ENCODE peak calls at places on chromosomes 7 and 10, in four cellular contexts. H is IMR-90, X is mesendoderm, T is H1. E is an unnamed sample.

GRCh38 chr7:138654616-138655015 is 46.5 kb downstream of the SVOPL start:
- DNase-seq in T (no peak), H (no peak), X (no peak), E (no peak)

GRCh38 chr7:159004411-159004810 is 140.3 kb downstream of the VIPR2 start:
- DNase-seq in H (no peak), T (no peak), X (no peak), E (no peak)

GRCh38 chr7:92916751-92917369 is 80.5 kb upstream of the CDK6 start:
- DNase-seq in T (no peak), H (peak), X (peak), E (peak)

GRCh38 chr10:16581202-16581601 is 59.5 kb upstream of the C1QL3 start:
- DNase-seq in T (no peak), H (no peak), X (no peak), E (no peak)

GRCh38 chr7:46139079-46139478 is 218.0 kb upstream of the IGFBP3 start:
- DNase-seq in X (peak), T (no peak), H (peak), E (no peak)

GRCh38 chr10:125024496-125025234 is 82.7 kb downstream of the ZRANB1 start:
- DNase-seq in H (no peak), X (no peak), T (no peak), E (no peak)

GRCh38 chr7:148882668-148883232 is 1.3 kb downstream of the EZH2 start:
- DNase-seq in X (no peak), H (no peak), T (no peak), E (no peak)

GRCh38 chr10:6782378-6782777 is 202.3 kb upstream of the PRKCQ start:
- DNase-seq in H (no peak), X (no peak), T (no peak), E (no peak)

GRCh38 chr7:3897430-3898385 is 596.7 kb downstream of the SDK1 start:
- DNase-seq in T (no peak), H (peak), X (peak), E (no peak)

GRCh38 chr7:106811472-106811871 is 53.6 kb upstream of the PIK3CG start:
- DNase-seq in T (no peak), X (no peak), H (no peak), E (no peak)

GRCh38 chr10:46557319-46558140 is 1.1 kb upstream of the GPRIN2 start:
- DNase-seq in X (no peak), H (no peak), T (peak), E (peak)

GRCh38 chr7:75961194-75961593 is 33.2 kb downstream of the TMEM120A start:
- DNase-seq in X (peak), H (no peak), T (no peak), E (no peak)

GRCh38 chr10:113576853-113577252 is 24.0 kb downstream of the HABP2 start:
- DNase-seq in H (peak), X (peak), T (peak), E (no peak)

GRCh38 chr7:17054206-17054605 is 172.4 kb upstream of the AGR3 start:
- DNase-seq in T (no peak), X (no peak), H (no peak), E (no peak)

GRCh38 chr7:4851459-4852422 is 10.1 kb downstream of the PAPOLB start:
- DNase-seq in H (no peak), X (no peak), T (no peak), E (no peak)

GRCh38 chr7:117186218-117186617 is 136.6 kb downstream of the WNT2 start:
- DNase-seq in T (no peak), H (peak), X (no peak), E (no peak)

GRCh38 chr7:131554880-131555516 is 1.4 kb downstream of the PODXL start:
- DNase-seq in H (no peak), X (no peak), T (no peak), E (no peak)

GRCh38 chr10:775245-776075 is 86.0 kb upstream of the DIP2C start:
- DNase-seq in T (no peak), H (peak), X (no peak), E (no peak)
- H3K4me2 ChIP-seq in T (no peak), H (no peak), X (no peak), E (no peak)

GRCh38 chr10:65083222-65083621 is 1562.0 kb downstream of the REEP3 start:
- DNase-seq in H (no peak), X (no peak), T (no peak), E (no peak)
- H3K56ac ChIP-seq in H (no peak), X (no peak), T (no peak), E (no peak)

GRCh38 chr7:150976529-150977381 is 1.4 kb downstream of the KCNH2 start:
- DNase-seq in X (no peak), T (no peak), H (no peak), E (peak)
- H3K23ac ChIP-seq in X (no peak), T (no peak), H (no peak), E (no peak)

GRCh38 chr10:42519761-42520460 is 118.5 kb downstream of the ZNF33B start:
- DNase-seq in T (no peak), H (no peak), X (peak), E (no peak)
- H3K4me2 ChIP-seq in T (no peak), H (no peak), X (no peak), E (no peak)

GRCh38 chr10:11539191-11539868 is 72.1 kb downstream of the USP6NL start:
- DNase-seq in X (peak), H (peak), T (no peak), E (no peak)
- H3K56ac ChIP-seq in X (no peak), H (no peak), T (no peak), E (no peak)

GRCh38 chr10:59138052-59138451 is 38.4 kb upstream of the PHYHIPL start:
- DNase-seq in X (no peak), T (no peak), H (no peak), E (peak)
- H3K23ac ChIP-seq in X (no peak), T (no peak), H (no peak), E (no peak)

GRCh38 chr10:34081948-34082347 is 733.1 kb downstream of the PARD3 start:
- DNase-seq in T (no peak), H (no peak), X (peak), E (no peak)

GRCh38 chr10:34080485-34081346 is 734.4 kb downstream of the PARD3 start:
- DNase-seq in X (no peak), T (no peak), H (no peak), E (no peak)

GRCh38 chr10:34083567-34083966 is 731.5 kb downstream of the PARD3 start:
- DNase-seq in H (no peak), X (no peak), T (no peak), E (no peak)

GRCh38 chr10:34079702-34080484 is 735.2 kb downstream of the PARD3 start:
- DNase-seq in H (no peak), T (no peak), X (no peak), E (no peak)

GRCh38 chr10:34081347-34081743 is 733.8 kb downstream of the PARD3 start:
- DNase-seq in T (no peak), X (no peak), H (no peak), E (no peak)
- H3K4me2 ChIP-seq in T (no peak), X (no peak), H (no peak), E (no peak)

GRCh38 chr10:92542458-92542857 is 31.4 kb downstream of the IDE start:
- DNase-seq in T (no peak), X (peak), H (no peak), E (no peak)
- H3K56ac ChIP-seq in T (no peak), X (no peak), H (no peak), E (no peak)

DNA sequence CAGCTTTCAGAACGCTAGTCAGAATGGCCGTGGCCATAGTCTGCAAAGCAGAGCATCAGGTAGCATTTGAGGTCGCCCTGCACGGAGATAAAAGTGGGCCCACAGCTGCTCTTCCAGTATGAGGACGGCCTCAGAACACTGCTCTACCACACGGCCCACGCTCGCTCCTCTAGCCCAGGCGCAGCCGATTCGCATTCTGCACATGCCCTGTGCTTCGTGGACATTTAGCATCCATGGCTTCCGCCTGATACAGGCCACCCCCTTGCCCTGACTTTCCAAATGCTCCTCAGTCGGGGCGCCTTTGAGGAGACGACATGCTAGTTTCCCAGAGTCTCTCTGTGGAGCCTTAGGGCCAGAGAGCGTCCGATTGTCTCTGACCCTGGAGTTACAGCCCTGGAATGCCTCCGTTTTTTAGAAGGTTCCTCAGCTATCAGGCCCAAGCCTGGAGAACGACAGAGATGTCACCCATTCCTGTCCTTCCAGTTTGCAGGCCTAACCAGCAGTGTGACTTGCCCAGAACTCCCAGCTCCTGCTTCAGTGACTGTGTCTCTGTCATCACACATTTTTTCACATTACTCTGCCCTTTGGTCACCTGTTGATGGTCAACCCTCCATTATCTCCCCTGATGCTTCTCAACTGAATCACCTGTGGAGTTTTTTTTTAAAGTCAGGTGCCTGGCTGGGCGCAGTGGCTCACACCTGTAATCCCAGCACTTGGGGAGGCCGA is 14.3 kb downstream of the STRA8 start:
- DNase-seq in X (no peak), H (no peak), T (peak), E (peak)
- H3K23ac ChIP-seq in X (no peak), H (no peak), T (no peak), E (no peak)

E was measured in H9.